ENCODE peak calls at places on chromosomes 2 and 18, in six cellular contexts. N, H, W, Y, T and M are unnamed samples.

GRCh38 chr2:71936076-71937030 is 211.3 kb downstream of the CYP26B1 start:
- DNase-seq in Y (no peak), T (no peak), W (no peak), N (no peak), H (no peak), M (no peak)

GRCh38 chr2:146523218-146523617 is 1321.6 kb upstream of the ACVR2A start:
- DNase-seq in N (no peak), Y (no peak), H (no peak), W (peak; percentile 6), T (peak; percentile 15), M (no peak)

GRCh38 chr18:36265035-36265434 is 32.5 kb upstream of the FHOD3 start:
- DNase-seq in Y (no peak), H (no peak), T (no peak), W (no peak), N (no peak), M (no peak)

GRCh38 chr2:177693658-177694334 is 301.2 kb downstream of the AGPS start:
- DNase-seq in W (no peak), N (no peak), T (no peak), Y (no peak), H (no peak), M (no peak)

GRCh38 chr18:42268186-42268725 is 313.2 kb downstream of the PIK3C3 start:
- DNase-seq in T (no peak), W (no peak), H (no peak), N (no peak), Y (no peak), M (no peak)

GRCh38 chr2:206105038-206105437 is 19.1 kb upstream of the INO80D start:
- DNase-seq in T (no peak), N (no peak), Y (no peak), W (no peak), H (no peak), M (no peak)

GRCh38 chr2:70113396-70114100 is 26.3 kb downstream of the PCBP1 start:
- DNase-seq in N (no peak), W (no peak), H (no peak), Y (no peak), T (no peak), M (no peak)

GRCh38 chr2:50401772-50402653 is 629.9 kb downstream of the NRXN1 start:
- DNase-seq in T (peak; percentile 71), N (no peak), H (peak; percentile 3), W (peak; percentile 52), Y (peak; percentile 60), M (peak; percentile 74)

GRCh38 chr2:62137431-62137830 is 58.5 kb upstream of the B3GNT2 start:
- DNase-seq in Y (no peak), N (no peak), W (no peak), H (no peak), T (no peak), M (no peak)

GRCh38 chr2:102975996-102976636 is 214.3 kb downstream of the TMEM182 start:
- DNase-seq in H (peak; percentile 1), N (no peak), T (peak; percentile 77), W (peak; percentile 20), Y (peak; percentile 34), M (peak; percentile 38)
- TF ChIP-seq CTCF in H (peak; percentile 22), N (peak; percentile 32), T (peak; percentile 97), W (peak; percentile 47), Y (peak; percentile 73), M (peak; percentile 67)

GRCh38 chr2:241609859-241610793 is 26.8 kb downstream of the THAP4 start:
- DNase-seq in N (peak; percentile 40), T (peak; percentile 63), Y (peak; percentile 89), W (peak; percentile 84), H (peak; percentile 51), M (peak; percentile 77)
- TF ChIP-seq CTCF in N (peak; percentile 27), T (peak; percentile 38), Y (peak; percentile 69), W (peak; percentile 50), H (no peak), M (peak; percentile 66)

GRCh38 chr2:224040753-224041152 is 1.7 kb upstream of the SERPINE2 start:
- DNase-seq in W (no peak), T (no peak), Y (no peak), N (no peak), H (no peak), M (no peak)

GRCh38 chr2:224039080-224039769 is at the start of gene SERPINE2:
- DNase-seq in Y (peak; percentile 53), W (peak; percentile 69), H (no peak), N (peak; percentile 43), T (peak; percentile 77), M (peak; percentile 61)

GRCh38 chr2:224038830-224039079 is 331 bp downstream of the SERPINE2 start:
- DNase-seq in W (no peak), H (no peak), T (no peak), N (no peak), Y (no peak), M (no peak)

GRCh38 chr2:224038049-224038829 is 847 bp downstream of the SERPINE2 start:
- DNase-seq in N (no peak), T (peak; percentile 72), H (no peak), W (peak; percentile 43), Y (peak; percentile 51), M (peak; percentile 43)

DNA sequence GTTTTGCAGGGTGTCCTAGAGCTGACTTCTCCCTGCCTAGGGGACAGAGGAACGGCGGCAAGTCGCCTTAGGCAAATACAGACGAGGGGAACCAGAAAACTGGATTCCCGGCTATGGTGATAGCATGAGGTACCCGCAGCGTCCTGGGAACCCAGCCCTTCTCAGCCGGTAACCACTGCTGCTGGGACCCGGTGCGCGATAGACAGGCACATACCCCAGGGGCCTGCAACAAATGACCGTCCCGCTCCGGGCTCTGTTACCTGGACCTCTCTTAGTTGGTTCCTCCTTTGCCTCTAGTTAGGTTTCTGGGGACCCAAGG is 643 bp upstream of the SERPINE2 start:
- DNase-seq in W (no peak), H (no peak), N (no peak), T (no peak), Y (no peak), M (no peak)
- TF ChIP-seq CTCF in W (no peak), H (no peak), N (no peak), T (no peak), Y (no peak), M (no peak)

GRCh38 chr2:128894896-128895295 is 576.2 kb upstream of the HS6ST1 start:
- DNase-seq in W (no peak), T (no peak), Y (no peak), N (no peak), H (no peak), M (no peak)
- TF ChIP-seq CTCF in W (no peak), T (no peak), Y (no peak), N (no peak), H (no peak), M (no peak)